ENCODE peak calls at places on chromosomes 13 and 19, in six cellular contexts. N is HT1080, K is heart right ventricle, C is NCI-H146, H is iris pigment epithelial cell, L is thyroid gland. E is an unnamed sample.

GRCh38 chr19:574658-575526 is 2.5 kb downstream of the BSG start:
- DNase-seq in C (no peak), N (no peak), L (peak), K (peak), H (peak), E (peak)

GRCh38 chr19:771332-771785 is 20.4 kb downstream of the MISP start:
- DNase-seq in L (no peak), K (peak), H (peak), C (no peak), N (peak), E (peak)

GRCh38 chr19:17681505-17682125 is 6.5 kb downstream of the UNC13A start:
- DNase-seq in H (peak), K (peak), N (no peak), C (no peak), L (no peak), E (peak)

GRCh38 chr13:102555914-102556553 is 40.8 kb upstream of the TPP2 start:
- DNase-seq in H (peak), C (peak), N (peak), L (no peak), K (no peak), E (peak)

GRCh38 chr19:46739290-46739771 is 6.5 kb upstream of the FKRP start:
- DNase-seq in L (no peak), C (no peak), N (no peak), K (peak), H (no peak), E (no peak)

GRCh38 chr13:34155931-34156607 is 338.1 kb downstream of the RFC3 start:
- DNase-seq in K (no peak), L (no peak), H (peak), N (peak), C (peak), E (peak)

GRCh38 chr19:4053423-4054324 is 13.0 kb downstream of the ZBTB7A start:
- DNase-seq in H (no peak), N (no peak), C (no peak), K (no peak), L (no peak), E (no peak)

GRCh38 chr19:13022111-13022858 is 27.0 kb downstream of the NFIX start:
- DNase-seq in K (peak), C (no peak), L (no peak), H (peak), N (peak), E (no peak)

GRCh38 chr19:3132971-3133792 is 2.7 kb upstream of the GNA15 start:
- DNase-seq in H (peak), N (no peak), C (peak), L (no peak), K (peak), E (peak)

GRCh38 chr13:51684076-51684475 is 99.8 kb downstream of the WDFY2 start:
- DNase-seq in K (no peak), L (no peak), C (no peak), N (no peak), H (peak), E (no peak)

GRCh38 chr19:49119411-49120324 is at the start of gene PPFIA3:
- DNase-seq in K (peak), C (peak), L (peak), H (peak), N (peak), E (peak)

GRCh38 chr13:66359910-66360552 is 870.1 kb downstream of the PCDH9 start:
- DNase-seq in C (no peak), N (peak), H (no peak), L (no peak), K (no peak), E (no peak)

GRCh38 chr13:46871557-46871956 is 25.3 kb downstream of the HTR2A start:
- DNase-seq in C (no peak), N (no peak), L (no peak), H (no peak), K (no peak), E (no peak)

GRCh38 chr19:18900700-18901502 is 4.9 kb upstream of the CERS1 start:
- DNase-seq in K (no peak), N (no peak), L (no peak), C (no peak), H (no peak), E (no peak)

GRCh38 chr19:35306473-35307246 is 14.7 kb downstream of the MAG start:
- DNase-seq in N (peak), K (no peak), C (no peak), H (no peak), L (peak), E (no peak)

GRCh38 chr19:56933014-56933705 is 92.6 kb upstream of the PEG3 start:
- DNase-seq in L (no peak), H (no peak), K (no peak), C (no peak), N (no peak), E (no peak)

E was measured in kidney tubule cell.